ENCODE peak calls at places on chromosomes 13 and 19, in four cellular contexts. R is T-cell; S is endodermal cell; T is naive thymus-derived CD4-positive, alpha-beta T cell. O is an unnamed sample.

GRCh38 chr13:113152894-113153809 is 5.3 kb upstream of the PROZ start:
- DNase-seq in S (peak), R (peak), T (peak), O (no peak)

GRCh38 chr19:1019980-1020867 is 699 bp downstream of the TMEM259 start:
- DNase-seq in T (no peak), R (peak), S (no peak), O (peak)

GRCh38 chr13:114053026-114053425 is 79.2 kb upstream of the C13orf46 start:
- DNase-seq in S (no peak), R (no peak), T (no peak), O (no peak)

GRCh38 chr13:107799001-107799400 is 416.3 kb downstream of the LIG4 start:
- DNase-seq in R (no peak), S (no peak), T (no peak), O (no peak)

GRCh38 chr19:30479657-30480056 is 107.5 kb downstream of the ZNF536 start:
- DNase-seq in T (no peak), R (no peak), S (no peak), O (no peak)

GRCh38 chr13:109110159-109110558 is 480.7 kb downstream of the MYO16 start:
- DNase-seq in R (no peak), S (no peak), T (no peak), O (no peak)

GRCh38 chr13:48234652-48235099 is 1.7 kb downstream of the ITM2B start:
- DNase-seq in S (no peak), T (no peak), R (no peak), O (no peak)

GRCh38 chr13:110885966-110886365 is 28.9 kb downstream of the ANKRD10 start:
- DNase-seq in R (no peak), S (peak), T (no peak), O (no peak)

GRCh38 chr19:44968118-44968517 is 12.9 kb downstream of the CLPTM1 start:
- DNase-seq in T (no peak), S (no peak), R (no peak), O (no peak)

GRCh38 chr19:9431475-9431874 is 3.9 kb downstream of the ZNF266 start:
- DNase-seq in R (no peak), T (no peak), S (peak), O (peak)

GRCh38 chr13:50909605-50910482 is at the start of gene RNASEH2B:
- DNase-seq in T (peak), S (peak), R (peak), O (peak)

GRCh38 chr13:44826586-44827350 is 162.5 kb downstream of the NUFIP1 start:
- DNase-seq in T (no peak), R (no peak), S (no peak), O (no peak)

GRCh38 chr19:14544047-14544446 is 14.7 kb downstream of the TECR start:
- DNase-seq in R (no peak), T (no peak), S (no peak), O (no peak)

GRCh38 chr13:79973533-79973963 is 367.4 kb downstream of the SPRY2 start:
- DNase-seq in T (no peak), S (no peak), R (no peak), O (no peak)

GRCh38 chr13:48769107-48769704 is 115.5 kb downstream of the CYSLTR2 start:
- DNase-seq in R (peak), S (peak), T (peak), O (peak)

GRCh38 chr13:27006519-27007161 is 165.0 kb downstream of the USP12 start:
- DNase-seq in R (no peak), T (no peak), S (peak), O (no peak)